ENCODE peak calls at places on chromosomes 6 and 20, in five cellular contexts. B is GM23248; G is endothelial cell; C is mammary epithelial cell; F is activated CD4-positive, alpha-beta T cell treated with anti-CD3 and anti-CD28 coated beads for 1 hour. Q is an unnamed sample.

GRCh38 chr20:54122189-54122588 is 51.6 kb downstream of the CYP24A1 start:
- DNase-seq in F (no peak), C (peak; percentile 82), B (peak; percentile 82), G (no peak), Q (no peak)

GRCh38 chr6:139135578-139136545 is 982 bp downstream of the HECA start:
- DNase-seq in F (peak; percentile 34), B (peak; percentile 64), G (peak; percentile 46), C (peak; percentile 39), Q (no peak)

GRCh38 chr20:46157625-46158024 is 39.5 kb downstream of the CD40 start:
- DNase-seq in G (no peak), B (no peak), C (no peak), F (no peak), Q (no peak)

GRCh38 chr20:50360218-50360672 is 149.9 kb upstream of the PTPN1 start:
- DNase-seq in C (no peak), F (no peak), G (no peak), B (no peak), Q (no peak)

GRCh38 chr6:75331134-75331533 is 46.5 kb upstream of the TMEM30A start:
- DNase-seq in F (no peak), G (no peak), C (no peak), B (peak; percentile 86), Q (no peak)

GRCh38 chr6:148203970-148204369 is 138.7 kb upstream of the SASH1 start:
- DNase-seq in C (no peak), B (peak; percentile 71), F (peak; percentile 17), G (no peak), Q (no peak)

GRCh38 chr20:11076434-11076833 is 402.6 kb upstream of the JAG1 start:
- DNase-seq in C (no peak), F (no peak), B (no peak), G (no peak), Q (peak; percentile 92)

GRCh38 chr6:53794073-53794719 is 609 bp upstream of the LRRC1 start:
- DNase-seq in C (peak; percentile 87), B (peak; percentile 92), F (peak; percentile 39), G (peak; percentile 48), Q (no peak)

GRCh38 chr20:48999890-49000870 is 45.9 kb upstream of the CSE1L start:
- DNase-seq in C (peak; percentile 76), F (no peak), B (peak; percentile 20), G (no peak), Q (no peak)

GRCh38 chr6:31498748-31499147 is 803 bp downstream of the MICB start:
- DNase-seq in G (peak; percentile 22), C (no peak), B (peak; percentile 55), F (no peak), Q (no peak)

GRCh38 chr20:41563087-41563486 is 55.1 kb downstream of the CHD6 start:
- DNase-seq in C (no peak), F (no peak), B (peak; percentile 50), G (no peak), Q (no peak)

GRCh38 chr6:16184129-16184528 is 54.3 kb upstream of the GMPR start:
- DNase-seq in B (peak; percentile 39), G (no peak), F (no peak), C (peak; percentile 26), Q (no peak)

GRCh38 chr6:150346346-150346745 is 22.5 kb upstream of the IYD start:
- DNase-seq in B (peak; percentile 50), G (no peak), F (no peak), C (peak; percentile 68), Q (no peak)

GRCh38 chr20:21048841-21049273 is 57.3 kb downstream of the LINC00237 start:
- DNase-seq in B (peak; percentile 46), F (peak; percentile 12), G (peak; percentile 75), C (no peak), Q (no peak)

GRCh38 chr6:168167431-168168315 is 88.7 kb upstream of the FRMD1 start:
- DNase-seq in B (no peak), C (no peak), G (no peak), F (no peak), Q (no peak)

GRCh38 chr6:25369450-25370086 is 90.4 kb downstream of the CARMIL1 start:
- DNase-seq in B (peak; percentile 19), C (peak; percentile 17), G (no peak), F (no peak), Q (no peak)

GRCh38 chr6:125853168-125853567 is 62.4 kb downstream of the NCOA7 start:
- DNase-seq in B (no peak), F (no peak), G (no peak), C (no peak), Q (no peak)

GRCh38 chr6:142763205-142763604 is 181.8 kb downstream of the HIVEP2 start:
- DNase-seq in G (no peak), C (peak; percentile 69), B (peak; percentile 89), F (no peak), Q (no peak)

GRCh38 chr20:37415118-37416085 is 69.5 kb downstream of the SRC start:
- DNase-seq in F (no peak), B (no peak), C (no peak), G (no peak), Q (no peak)

GRCh38 chr20:15561707-15562106 is 1011.5 kb downstream of the KIF16B start:
- DNase-seq in G (no peak), F (no peak), B (no peak), C (no peak), Q (no peak)

GRCh38 chr6:2661651-2662050 is 89.1 kb downstream of the MYLK4 start:
- DNase-seq in B (no peak), G (no peak), F (no peak), C (no peak), Q (no peak)

GRCh38 chr6:27286141-27286540 is 25.9 kb downstream of the POM121L2 start:
- DNase-seq in G (no peak), B (no peak), F (no peak), C (no peak), Q (no peak)

GRCh38 chr20:59042151-59042795 is at the start of gene PRELID3B:
- DNase-seq in F (peak; percentile 17), B (peak; percentile 67), G (peak; percentile 30), C (peak; percentile 60), Q (no peak)

GRCh38 chr6:144344651-144345050 is 59.5 kb downstream of the UTRN start:
- DNase-seq in B (no peak), F (no peak), C (no peak), G (no peak), Q (no peak)

GRCh38 chr6:74879970-74880369 is 325.9 kb downstream of the COL12A1 start:
- DNase-seq in G (no peak), F (no peak), C (no peak), B (no peak), Q (no peak)

GRCh38 chr6:16248271-16248670 is 9.9 kb downstream of the GMPR start:
- DNase-seq in G (no peak), B (no peak), C (no peak), F (no peak), Q (no peak)

GRCh38 chr6:33445020-33445676 is 9.2 kb upstream of the ZBTB9 start:
- DNase-seq in G (no peak), B (peak; percentile 18), C (no peak), F (no peak), Q (no peak)

GRCh38 chr6:81575446-81575845 is 177.0 kb downstream of the TENT5A start:
- DNase-seq in C (no peak), B (peak; percentile 26), F (no peak), G (no peak), Q (no peak)

GRCh38 chr20:61391812-61392520 is 139.9 kb downstream of the CDH4 start:
- DNase-seq in G (no peak), B (peak; percentile 7), F (no peak), C (peak; percentile 21), Q (no peak)

GRCh38 chr20:6993526-6993925 is 226.0 kb downstream of the BMP2 start:
- DNase-seq in G (no peak), C (no peak), F (no peak), B (peak; percentile 17), Q (no peak)

GRCh38 chr6:144477841-144478240 is 192.7 kb downstream of the UTRN start:
- DNase-seq in C (no peak), B (peak; percentile 20), G (no peak), F (no peak), Q (no peak)

GRCh38 chr6:144008501-144009245 is 614 bp upstream of the PLAGL1 start:
- DNase-seq in F (no peak), G (no peak), B (peak; percentile 22), C (no peak), Q (no peak)

GRCh38 chr6:162343196-162343901 is 384.2 kb downstream of the PRKN start:
- DNase-seq in C (no peak), B (peak; percentile 8), G (no peak), F (no peak), Q (no peak)

GRCh38 chr6:6315660-6316059 is 4.8 kb downstream of the F13A1 start:
- DNase-seq in F (no peak), C (peak; percentile 20), B (peak; percentile 58), G (peak; percentile 52), Q (no peak)

GRCh38 chr20:2814587-2815051 is at the start of gene C20orf141:
- DNase-seq in B (peak; percentile 99), F (no peak), G (no peak), C (peak; percentile 87), Q (no peak)

GRCh38 chr6:133358598-133358997 is 117.4 kb downstream of the EYA4 start:
- DNase-seq in C (no peak), B (no peak), G (no peak), F (no peak), Q (no peak)

GRCh38 chr6:43070028-43070632 is 6.0 kb upstream of the PTK7 start:
- DNase-seq in C (peak; percentile 40), B (peak; percentile 77), G (no peak), F (no peak), Q (peak; percentile 41)

GRCh38 chr20:3371757-3372156 is 35.7 kb downstream of the DNAAF9 start:
- DNase-seq in C (no peak), F (no peak), B (peak; percentile 12), G (no peak), Q (no peak)

GRCh38 chr6:137291441-137291840 is 72.3 kb upstream of the IFNGR1 start:
- DNase-seq in B (peak; percentile 14), G (no peak), F (no peak), C (peak; percentile 78), Q (no peak)

GRCh38 chr6:23089981-23090380 is 520.6 kb downstream of the HDGFL1 start:
- DNase-seq in C (no peak), B (no peak), F (no peak), G (no peak), Q (no peak)

Q was measured in NCI-H1436.